ENCODE peak calls at places on chromosomes 5 and 9, in ten cellular contexts. L is RWPE2; X is cardiac muscle cell; O is iris pigment epithelial cell; C is posterior cingulate gyrus; T is activated CD4-positive, alpha-beta T cell treated with anti-CD3 and anti-CD28 coated beads for 24 hours; A is NCI-H460; S is A549; B is right lobe of liver; R is kidney tubule cell. F is an unnamed sample.

GRCh38 chr9:101307041-101307440 is 77.8 kb downstream of the BAAT start:
- DNase-seq in R (no peak), B (no peak), S (no peak), T (no peak), O (no peak), L (no peak), C (no peak), A (no peak), X (no peak), F (no peak)

GRCh38 chr9:122808141-122808540 is 8.2 kb downstream of the OR1K1 start:
- DNase-seq in X (no peak), S (no peak), B (no peak), T (no peak), R (no peak), C (no peak), O (no peak), A (no peak), L (no peak), F (no peak)

GRCh38 chr5:157624144-157624543 is 28.1 kb downstream of the SOX30 start:
- DNase-seq in R (no peak), C (no peak), A (no peak), S (no peak), L (no peak), T (no peak), X (no peak), B (no peak), O (no peak), F (no peak)

GRCh38 chr5:115461506-115462290 is 82.9 kb downstream of the FEM1C start:
- DNase-seq in L (no peak), R (peak; percentile 94), S (peak; percentile 71), B (no peak), T (no peak), C (no peak), O (peak; percentile 89), X (no peak), A (peak; percentile 19), F (no peak)

GRCh38 chr9:83007521-83008300 is 55.2 kb downstream of the RASEF start:
- DNase-seq in R (no peak), C (no peak), X (no peak), S (no peak), O (no peak), L (no peak), T (no peak), B (no peak), A (no peak), F (no peak)

GRCh38 chr5:17248999-17249634 is 31.7 kb downstream of the BASP1 start:
- DNase-seq in B (no peak), A (peak; percentile 87), O (peak; percentile 99), T (no peak), C (peak; percentile 49), S (peak; percentile 94), X (no peak), R (peak; percentile 93), L (peak; percentile 78), F (no peak)

GRCh38 chr5:110086658-110087388 is 397.1 kb downstream of the MAN2A1 start:
- DNase-seq in S (no peak), C (no peak), B (peak; percentile 62), L (peak; percentile 73), T (peak; percentile 18), A (peak; percentile 41), R (peak; percentile 92), O (peak; percentile 81), X (no peak), F (no peak)

GRCh38 chr9:127201071-127201541 is 63.5 kb upstream of the GARNL3 start:
- DNase-seq in C (peak; percentile 82), T (no peak), R (peak; percentile 47), B (no peak), S (no peak), O (no peak), L (no peak), A (no peak), X (no peak), F (no peak)

GRCh38 chr5:125575561-125576504 is 829.4 kb upstream of the ZNF608 start:
- DNase-seq in R (no peak), T (no peak), X (peak; percentile 42), A (no peak), O (no peak), S (no peak), C (peak; percentile 94), L (no peak), B (no peak), F (peak; percentile 77)

GRCh38 chr9:96436063-96436455 is 13.9 kb upstream of the HABP4 start:
- DNase-seq in R (no peak), X (no peak), L (no peak), C (no peak), B (no peak), S (no peak), T (no peak), O (no peak), A (no peak), F (no peak)

GRCh38 chr9:107750741-107751521 is 261.4 kb upstream of the KLF4 start:
- DNase-seq in L (peak; percentile 85), B (peak; percentile 80), A (peak; percentile 91), C (peak; percentile 93), T (no peak), O (peak; percentile 99), S (peak; percentile 85), R (peak; percentile 94), X (no peak), F (no peak)

GRCh38 chr5:115532517-115532916 is 12.1 kb downstream of the FEM1C start:
- DNase-seq in B (no peak), C (no peak), L (no peak), O (peak; percentile 68), S (no peak), A (no peak), X (no peak), R (no peak), T (no peak), F (no peak)

GRCh38 chr9:124855944-124856773 is 2.9 kb downstream of the WDR38 start:
- DNase-seq in O (no peak), S (peak; percentile 67), C (peak; percentile 88), R (peak; percentile 58), L (no peak), B (no peak), T (no peak), X (peak; percentile 37), A (peak; percentile 55), F (peak; percentile 70)

GRCh38 chr9:129320575-129321311 is 142.7 kb upstream of the IER5L start:
- DNase-seq in L (no peak), T (peak; percentile 43), R (peak; percentile 76), B (no peak), S (no peak), O (peak; percentile 89), C (peak; percentile 96), A (peak; percentile 64), X (peak; percentile 93), F (no peak)

GRCh38 chr9:104090578-104090977 is 3.5 kb upstream of the SMC2 start:
- DNase-seq in A (no peak), B (no peak), R (no peak), X (no peak), C (no peak), O (no peak), T (no peak), L (no peak), S (no peak), F (no peak)

GRCh38 chr9:84339951-84340350 is 607 bp downstream of the SLC28A3 start:
- DNase-seq in L (no peak), S (no peak), B (no peak), C (no peak), O (no peak), A (no peak), X (peak; percentile 40), R (peak; percentile 81), T (no peak), F (peak; percentile 26)

GRCh38 chr5:134738963-134739661 is 764 bp downstream of the CAMLG start:
- DNase-seq in L (no peak), B (no peak), O (peak; percentile 57), X (peak; percentile 35), T (no peak), C (no peak), R (peak; percentile 67), S (peak; percentile 70), A (peak; percentile 11), F (peak; percentile 43)

GRCh38 chr9:130106860-130107848 is 53.4 kb downstream of the GPR107 start:
- DNase-seq in O (peak; percentile 83), R (peak; percentile 69), T (peak; percentile 85), C (peak; percentile 96), B (peak; percentile 71), S (peak; percentile 72), A (peak; percentile 77), X (peak; percentile 91), L (no peak), F (peak; percentile 72)

GRCh38 chr5:1050449-1051365 is 42.1 kb downstream of the NKD2 start:
- DNase-seq in R (no peak), O (no peak), C (no peak), X (no peak), S (no peak), B (peak; percentile 37), L (no peak), T (no peak), A (no peak), F (no peak)

GRCh38 chr9:88026133-88026510 is 51.8 kb upstream of the CDK20 start:
- DNase-seq in T (no peak), C (no peak), B (no peak), X (no peak), R (no peak), S (no peak), L (no peak), O (no peak), A (no peak), F (no peak)

F was measured in D341Med.